ENCODE peak calls at places on chromosomes 12 and 14, in four cellular contexts. Z is WTC11, O is GM10248, K is AG09309. W is an unnamed sample.
A peak's percentile ranks its signal among the peaks of the same experiment; 100 is the strongest.

GRCh38 chr14:23141706-23142467 is 22.8 kb upstream of the CEBPE start:
- DNase-seq in Z (no peak), O (no peak), K (no peak), W (no peak)

GRCh38 chr14:65704412-65704811 is 291.9 kb downstream of the FUT8 start:
- DNase-seq in Z (no peak), K (peak; percentile 35), O (no peak), W (no peak)

GRCh38 chr12:111616177-111616623 is 17.1 kb upstream of the ATXN2 start:
- DNase-seq in O (no peak), K (no peak), Z (no peak), W (no peak)

GRCh38 chr12:666766-667308 is 3.6 kb upstream of the NINJ2 start:
- DNase-seq in O (no peak), Z (no peak), K (no peak), W (no peak)

GRCh38 chr14:94780536-94781404 is 10.9 kb upstream of the GSC start:
- DNase-seq in Z (no peak), O (no peak), K (no peak), W (no peak)

GRCh38 chr12:14853966-14854365 is 10.6 kb upstream of the ART4 start:
- DNase-seq in Z (no peak), O (no peak), K (no peak), W (no peak)

GRCh38 chr14:99395904-99396530 is 84.6 kb downstream of the SETD3 start:
- DNase-seq in O (no peak), Z (no peak), K (peak; percentile 29), W (no peak)

GRCh38 chr12:94743174-94743573 is 92.8 kb upstream of the TMCC3 start:
- DNase-seq in K (no peak), Z (no peak), O (no peak), W (no peak)

GRCh38 chr12:4224211-4224878 is 49.2 kb upstream of the CCND2 start:
- DNase-seq in Z (no peak), K (no peak), O (no peak), W (no peak)

GRCh38 chr12:45290218-45290609 is 74.3 kb downstream of the ANO6 start:
- DNase-seq in Z (no peak), K (peak; percentile 78), O (no peak), W (no peak)

GRCh38 chr12:123897221-123897620 is 75.4 kb downstream of the CCDC92 start:
- DNase-seq in K (peak; percentile 61), Z (no peak), O (no peak), W (no peak)

GRCh38 chr14:24310666-24311604 is at the start of gene LTB4R:
- DNase-seq in K (no peak), O (peak; percentile 65), Z (peak; percentile 78), W (peak; percentile 79)

GRCh38 chr12:51851408-51852097 is 3.0 kb upstream of the FIGNL2 start:
- DNase-seq in Z (no peak), K (no peak), O (no peak), W (no peak)

GRCh38 chr12:30003321-30003720 is 219.6 kb upstream of the TMTC1 start:
- DNase-seq in K (no peak), O (no peak), Z (no peak), W (no peak)

GRCh38 chr14:96682401-96682800 is 114.8 kb upstream of the VRK1 start:
- DNase-seq in Z (no peak), K (no peak), O (no peak), W (no peak)

GRCh38 chr12:62562892-62563291 is 96.3 kb downstream of the MON2 start:
- DNase-seq in O (no peak), K (no peak), Z (no peak), W (no peak)

GRCh38 chr14:37608649-37609048 is 13.2 kb downstream of the TTC6 start:
- DNase-seq in O (no peak), Z (no peak), K (no peak), W (no peak)

GRCh38 chr12:62606654-62607053 is 140.0 kb downstream of the MON2 start:
- DNase-seq in K (no peak), Z (no peak), O (no peak), W (no peak)

GRCh38 chr14:70808023-70808401 is 1.3 kb downstream of the MAP3K9 start:
- DNase-seq in K (no peak), Z (peak; percentile 52), O (peak; percentile 65), W (no peak)

GRCh38 chr14:57293851-57294837 is 25.4 kb downstream of the AP5M1 start:
- DNase-seq in K (no peak), Z (no peak), O (no peak), W (no peak)

GRCh38 chr12:107436376-107436775 is 249.2 kb upstream of the PWP1 start:
- DNase-seq in O (no peak), K (no peak), Z (peak; percentile 16), W (no peak)

GRCh38 chr12:130850418-130851021 is 11.5 kb upstream of the STX2 start:
- DNase-seq in O (no peak), K (no peak), Z (no peak), W (no peak)

GRCh38 chr12:71159260-71159659 is 1.5 kb upstream of the TSPAN8 start:
- DNase-seq in Z (no peak), O (no peak), K (no peak), W (no peak)

GRCh38 chr12:53603804-53604203 is 22.4 kb downstream of the ATF7 start:
- DNase-seq in K (no peak), O (no peak), Z (no peak), W (no peak)

GRCh38 chr14:55701638-55702037 is 121.6 kb downstream of the KTN1 start:
- DNase-seq in K (no peak), Z (no peak), O (peak; percentile 57), W (no peak)

GRCh38 chr14:101947577-101947903 is 16.8 kb upstream of the DYNC1H1 start:
- DNase-seq in Z (no peak), K (no peak), O (no peak), W (no peak)

GRCh38 chr12:4044101-4044500 is 170.9 kb upstream of the PARP11 start:
- DNase-seq in Z (no peak), O (no peak), K (no peak), W (no peak)

GRCh38 chr12:27193854-27194544 is 50.1 kb upstream of the STK38L start:
- DNase-seq in Z (no peak), K (no peak), O (no peak), W (no peak)

GRCh38 chr12:58819945-58820344 is 100.4 kb downstream of the LRIG3 start:
- DNase-seq in O (no peak), Z (no peak), K (no peak), W (no peak)

GRCh38 chr12:120399531-120399930 is 30.6 kb upstream of the MSI1 start:
- DNase-seq in Z (no peak), K (no peak), O (peak; percentile 35), W (no peak)

GRCh38 chr12:120757949-120758348 is 32.3 kb downstream of the ACADS start:
- DNase-seq in Z (no peak), K (no peak), O (no peak), W (no peak)

GRCh38 chr12:63876980-63877379 is 32.5 kb downstream of the SRGAP1 start:
- DNase-seq in O (no peak), Z (no peak), K (no peak), W (no peak)

GRCh38 chr12:33830070-33830469 is 192.2 kb upstream of the ALG10 start:
- DNase-seq in K (no peak), Z (no peak), O (no peak), W (no peak)

GRCh38 chr12:26123482-26123980 is 1.3 kb downstream of the BHLHE41 start:
- DNase-seq in O (no peak), Z (no peak), K (no peak), W (no peak)
- TF ChIP-seq CTCF in O (no peak), Z (no peak), K (no peak), W (no peak)

GRCh38 chr12:69630191-69630590 is 19.5 kb upstream of the LRRC10 start:
- DNase-seq in O (no peak), Z (peak; percentile 25), K (no peak), W (no peak)
- TF ChIP-seq CTCF in O (no peak), Z (peak; percentile 5), K (peak; percentile 36), W (peak; percentile 16)

GRCh38 chr12:56448860-56449621 is at the start of gene TIMELESS:
- DNase-seq in K (no peak), Z (peak; percentile 88), O (peak; percentile 96), W (peak; percentile 93)
- TF ChIP-seq CTCF in K (no peak), Z (no peak), O (no peak), W (no peak)

GRCh38 chr14:31727797-31728196 is 166.6 kb downstream of the NUBPL start:
- DNase-seq in O (no peak), K (no peak), Z (no peak), W (no peak)
- TF ChIP-seq CTCF in O (no peak), K (no peak), Z (no peak), W (no peak)

GRCh38 chr12:6277982-6278438 is 32.5 kb upstream of the PLEKHG6 start:
- DNase-seq in Z (no peak), K (no peak), O (peak; percentile 68), W (no peak)

GRCh38 chr12:6280053-6280469 is 30.4 kb upstream of the PLEKHG6 start:
- DNase-seq in Z (no peak), K (peak; percentile 52), O (no peak), W (peak; percentile 37)

GRCh38 chr12:6279256-6279628 is 31.2 kb upstream of the PLEKHG6 start:
- DNase-seq in Z (no peak), O (no peak), K (no peak), W (no peak)

GRCh38 chr12:6279631-6280030 is 30.9 kb upstream of the PLEKHG6 start:
- DNase-seq in K (no peak), Z (no peak), O (no peak), W (no peak)

GRCh38 chr12:6278439-6279255 is 31.8 kb upstream of the PLEKHG6 start:
- DNase-seq in K (no peak), O (peak; percentile 91), Z (peak; percentile 85), W (peak; percentile 88)
- TF ChIP-seq CTCF in K (peak; percentile 45), O (peak; percentile 88), Z (peak; percentile 99), W (peak; percentile 99)

DNA sequence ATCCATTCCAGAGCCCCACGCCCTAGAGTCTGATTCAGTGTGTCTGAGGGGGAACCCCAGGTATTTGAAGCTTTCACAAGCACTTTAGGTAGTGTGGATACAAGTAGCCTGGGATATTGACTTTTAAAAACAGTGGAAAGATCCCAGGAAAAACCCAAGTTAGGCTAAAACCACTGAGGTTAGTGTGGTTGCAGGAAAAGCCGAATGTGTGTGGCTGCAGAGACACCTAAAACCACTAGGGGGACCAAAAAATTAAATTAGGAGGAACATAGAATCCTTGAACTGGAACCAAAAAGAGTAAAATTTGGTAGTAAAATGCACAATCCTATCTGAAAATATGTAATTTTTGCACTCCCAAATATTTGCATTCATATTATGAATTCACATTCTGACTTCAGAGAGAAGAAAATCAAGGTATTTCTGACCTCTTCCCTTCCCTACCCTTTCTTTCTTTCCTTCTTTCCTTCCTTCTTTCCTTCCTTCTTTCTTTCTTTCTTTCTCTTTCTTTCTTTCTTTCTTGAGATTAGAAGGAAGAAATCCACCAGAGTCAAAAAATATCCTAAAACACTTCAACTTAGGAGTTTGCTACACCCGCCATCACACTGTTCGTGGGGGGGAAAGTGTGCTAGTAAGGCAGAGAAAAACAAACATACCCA is 37.8 kb downstream of the SLCO1A2 start:
- DNase-seq in K (no peak), O (peak; percentile 10), Z (no peak), W (no peak)
- TF ChIP-seq CTCF in K (peak; percentile 63), O (peak; percentile 56), Z (peak; percentile 68), W (peak; percentile 57)

GRCh38 chr12:81729781-81730180 is 29.4 kb downstream of the PPFIA2 start:
- DNase-seq in Z (no peak), O (no peak), K (no peak), W (no peak)
- TF ChIP-seq CTCF in Z (no peak), O (no peak), K (no peak), W (no peak)